ENCODE peak calls at places on chromosomes 2 and 18, in ten cellular contexts. T is DND-41, N is IMR-90, Q is neural progenitor cell, Z is SK-N-SH, W is kidney, J is body of pancreas, P is breast epithelium, K is Peyer's patch, R is left ventricle myocardium inferior. I is an unnamed sample.

GRCh38 chr18:8705280-8705940 is at the start of gene MTCL1:
- DNase-seq in J (no peak), T (no peak), R (peak), P (no peak), Q (peak), K (peak), Z (peak), N (no peak), W (peak), I (peak)

GRCh38 chr18:34809697-34810096 is 99.6 kb downstream of the DTNA start:
- DNase-seq in N (peak), W (no peak), P (no peak), K (peak), J (peak), R (peak), T (peak), Z (peak), Q (peak), I (no peak)

GRCh38 chr18:11840493-11840892 is 10.7 kb upstream of the CHMP1B start:
- DNase-seq in J (no peak), T (no peak), N (no peak), P (no peak), K (no peak), Q (peak), Z (no peak), R (no peak), W (no peak), I (no peak)

GRCh38 chr2:9968940-9969497 is 17.5 kb downstream of the GRHL1 start:
- DNase-seq in K (no peak), P (no peak), T (no peak), Z (no peak), W (no peak), N (no peak), R (no peak), J (no peak), Q (no peak), I (no peak)

GRCh38 chr18:52190630-52191029 is 149.4 kb upstream of the DCC start:
- DNase-seq in P (no peak), R (no peak), Q (peak), W (no peak), Z (no peak), T (no peak), K (no peak), J (no peak), N (no peak), I (no peak)

GRCh38 chr18:45765740-45766139 is 41.8 kb downstream of the SLC14A1 start:
- DNase-seq in P (no peak), J (no peak), R (no peak), Z (no peak), N (no peak), T (no peak), Q (no peak), K (no peak), W (no peak), I (no peak)

GRCh38 chr2:233822101-233822771 is 32.1 kb downstream of the HJURP start:
- DNase-seq in P (no peak), J (no peak), N (no peak), K (peak), Q (no peak), T (no peak), W (peak), R (no peak), Z (no peak), I (no peak)

GRCh38 chr2:227817940-227818568 is 4.4 kb downstream of the CCL20 start:
- DNase-seq in K (peak), N (peak), W (peak), P (peak), J (peak), R (peak), Q (peak), T (peak), Z (peak), I (peak)

GRCh38 chr2:105179469-105180372 is 61.8 kb upstream of the GPR45 start:
- DNase-seq in K (no peak), J (peak), W (peak), N (peak), P (no peak), Z (peak), T (no peak), R (no peak), Q (peak), I (peak)

GRCh38 chr18:379665-380356 is 112.0 kb upstream of the THOC1 start:
- DNase-seq in Q (no peak), W (no peak), Z (no peak), P (no peak), K (no peak), R (peak), T (no peak), N (peak), J (peak), I (no peak)

GRCh38 chr18:36338420-36338933 is 41.0 kb downstream of the FHOD3 start:
- DNase-seq in P (no peak), N (no peak), J (no peak), T (no peak), K (no peak), Z (peak), Q (no peak), W (no peak), R (peak), I (no peak)

GRCh38 chr2:7620255-7620654 is 703.0 kb downstream of the RNF144A start:
- DNase-seq in R (no peak), K (no peak), T (no peak), W (no peak), J (no peak), N (no peak), Q (peak), Z (no peak), P (no peak), I (no peak)

GRCh38 chr2:23791030-23791429 is 135.9 kb downstream of the ATAD2B start:
- DNase-seq in W (no peak), P (no peak), K (no peak), Z (no peak), J (no peak), N (peak), R (no peak), Q (no peak), T (no peak), I (no peak)

GRCh38 chr2:82993631-82994030 is 1465.4 kb downstream of the SUCLG1 start:
- DNase-seq in W (no peak), J (no peak), Z (no peak), Q (no peak), N (no peak), R (no peak), K (no peak), P (no peak), T (no peak), I (peak)

GRCh38 chr18:47113796-47114540 is 36.3 kb downstream of the HDHD2 start:
- DNase-seq in K (no peak), N (peak), Z (no peak), P (no peak), W (no peak), Q (peak), J (no peak), R (no peak), T (no peak), I (no peak)

GRCh38 chr2:242054881-242055801 is 185.6 kb downstream of the RTP5 start:
- DNase-seq in P (no peak), W (no peak), T (no peak), R (no peak), Z (no peak), Q (no peak), J (no peak), N (no peak), K (no peak), I (no peak)

DNA sequence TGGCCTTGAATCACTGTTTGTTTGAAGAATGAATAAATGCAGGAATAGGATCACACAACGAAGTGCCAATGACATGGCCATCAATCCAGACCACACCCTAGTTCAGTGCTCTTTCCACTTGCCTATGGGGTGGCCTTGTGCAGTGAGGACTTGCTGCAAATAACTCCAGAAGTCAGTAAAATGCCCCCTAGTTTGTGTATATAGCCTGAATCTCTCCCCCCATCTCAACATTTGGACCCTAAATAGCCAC is 299 bp downstream of the FABP1 start:
- DNase-seq in J (no peak), W (no peak), K (no peak), Q (no peak), N (no peak), T (no peak), P (no peak), R (no peak), Z (no peak), I (no peak)
- H3K27ac ChIP-seq in J (no peak), W (peak), K (peak), Q (no peak), N (no peak), T (no peak), P (no peak), R (no peak), Z (no peak), I (no peak)

DNA sequence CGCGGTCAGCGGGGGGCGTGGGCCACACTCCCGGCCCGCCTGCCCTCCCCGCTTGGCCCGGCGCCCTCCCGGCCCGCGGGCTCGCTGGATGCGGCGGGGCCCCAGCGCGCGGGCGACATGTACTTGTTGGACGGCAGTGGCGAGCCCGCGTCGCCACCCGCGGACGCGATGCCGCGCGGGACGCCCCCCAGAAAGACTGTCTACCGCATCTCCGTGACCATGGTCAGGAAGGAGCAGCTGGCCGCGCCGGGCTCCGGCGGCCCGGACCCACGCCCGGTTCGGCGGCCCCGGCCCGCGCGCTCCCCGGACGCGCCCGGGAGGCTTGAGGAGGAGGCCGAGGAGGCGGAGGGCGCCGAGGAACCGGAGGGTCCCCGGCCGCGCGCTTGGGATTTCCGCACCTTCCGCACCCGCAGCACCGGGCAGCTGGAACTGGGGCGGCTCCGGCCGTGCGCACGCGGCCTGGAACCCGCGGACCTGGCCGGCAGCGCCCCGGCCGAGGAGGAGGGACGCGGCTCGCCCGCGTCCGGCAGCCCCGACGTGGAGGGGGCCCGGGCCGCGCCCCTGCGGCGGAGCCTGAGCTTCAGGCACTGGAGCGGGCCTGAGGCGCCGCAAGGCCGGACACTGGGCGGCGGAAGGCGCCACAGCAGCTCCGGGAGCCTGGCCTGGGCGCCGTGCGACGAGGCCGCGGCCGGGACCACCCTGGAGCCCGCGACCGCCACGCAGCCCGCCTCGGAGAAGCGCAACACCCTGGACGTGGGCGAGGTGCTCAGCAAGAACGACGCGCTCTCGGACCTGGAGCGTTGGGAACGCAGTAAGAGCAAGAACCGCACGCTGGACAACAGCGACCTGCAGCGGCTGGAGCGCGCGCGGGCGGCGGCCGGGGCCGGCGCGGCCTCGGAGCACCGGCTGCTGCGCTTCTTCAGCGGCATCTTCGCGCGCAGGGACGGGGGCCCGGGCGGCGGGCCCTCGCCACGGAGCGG is 176.4 kb downstream of the AGAP1 start:
- DNase-seq in P (peak), K (peak), R (peak), J (peak), T (no peak), W (peak), Q (peak), N (peak), Z (peak), I (peak)
- TF ChIP-seq CTCF in P (no peak), K (no peak), R (peak), J (no peak), T (no peak), W (peak), Q (peak), N (peak), Z (peak), I (peak)

GRCh38 chr2:99663641-99664040 is 173.8 kb upstream of the REV1 start:
- DNase-seq in Z (no peak), K (no peak), W (no peak), P (no peak), N (no peak), J (no peak), T (no peak), R (no peak), Q (no peak), I (no peak)

GRCh38 chr2:99666256-99666655 is 176.4 kb upstream of the REV1 start:
- DNase-seq in Q (no peak), W (no peak), P (no peak), T (no peak), K (no peak), R (no peak), J (no peak), Z (no peak), N (no peak), I (no peak)

GRCh38 chr2:99659874-99660273 is 170.1 kb upstream of the REV1 start:
- DNase-seq in J (no peak), Z (no peak), R (no peak), Q (no peak), W (no peak), P (no peak), N (peak), T (no peak), K (no peak), I (no peak)

GRCh38 chr2:99660616-99661416 is 171.0 kb upstream of the REV1 start:
- DNase-seq in Z (no peak), Q (no peak), P (peak), R (no peak), W (no peak), N (no peak), K (no peak), J (no peak), T (no peak), I (no peak)

GRCh38 chr2:99662761-99663341 is 173.0 kb upstream of the REV1 start:
- DNase-seq in J (peak), N (peak), T (no peak), P (peak), Z (no peak), W (no peak), Q (no peak), R (no peak), K (no peak), I (no peak)
- H3K27ac ChIP-seq in J (peak), N (no peak), T (no peak), P (peak), Z (peak), W (no peak), Q (no peak), R (peak), K (no peak), I (no peak)

GRCh38 chr2:172284209-172284608 is 143.2 kb upstream of the ITGA6 start:
- DNase-seq in R (no peak), Q (no peak), Z (no peak), K (no peak), P (no peak), N (no peak), T (no peak), W (no peak), J (no peak), I (no peak)

GRCh38 chr2:172281648-172282576 is 145.5 kb upstream of the ITGA6 start:
- DNase-seq in N (peak), P (no peak), W (no peak), Z (no peak), J (no peak), Q (no peak), K (no peak), R (no peak), T (no peak), I (no peak)

GRCh38 chr2:172283476-172283875 is 143.9 kb upstream of the ITGA6 start:
- DNase-seq in Z (no peak), N (peak), K (no peak), T (no peak), W (no peak), P (no peak), R (no peak), J (no peak), Q (no peak), I (no peak)

GRCh38 chr2:172280820-172281454 is 146.4 kb upstream of the ITGA6 start:
- DNase-seq in J (peak), P (no peak), N (no peak), K (no peak), T (no peak), R (peak), Q (no peak), W (no peak), Z (no peak), I (no peak)

DNA sequence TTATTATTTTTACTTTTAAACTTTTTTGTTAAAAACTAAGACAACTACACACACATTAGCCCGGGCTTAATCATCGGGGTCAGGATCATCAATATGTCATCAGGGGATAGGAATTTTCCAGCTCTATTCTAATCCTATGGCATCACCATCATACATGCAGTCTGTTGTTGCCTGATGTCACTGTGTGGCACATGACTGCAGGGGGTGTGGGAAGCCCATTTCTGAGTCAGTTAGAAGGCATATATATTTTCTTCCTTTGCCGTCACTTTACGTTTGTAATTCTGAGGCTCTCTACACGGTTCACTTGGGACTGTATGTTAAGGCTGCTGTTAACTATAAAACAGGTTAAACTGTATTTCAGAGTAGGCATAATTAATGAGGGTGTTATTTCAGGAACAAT is 144.4 kb upstream of the ITGA6 start:
- DNase-seq in T (no peak), R (no peak), Q (no peak), N (peak), P (no peak), K (no peak), J (peak), W (no peak), Z (no peak), I (peak)
- TF ChIP-seq CTCF in T (no peak), R (no peak), Q (no peak), N (no peak), P (no peak), K (no peak), J (no peak), W (no peak), Z (no peak), I (no peak)

DNA sequence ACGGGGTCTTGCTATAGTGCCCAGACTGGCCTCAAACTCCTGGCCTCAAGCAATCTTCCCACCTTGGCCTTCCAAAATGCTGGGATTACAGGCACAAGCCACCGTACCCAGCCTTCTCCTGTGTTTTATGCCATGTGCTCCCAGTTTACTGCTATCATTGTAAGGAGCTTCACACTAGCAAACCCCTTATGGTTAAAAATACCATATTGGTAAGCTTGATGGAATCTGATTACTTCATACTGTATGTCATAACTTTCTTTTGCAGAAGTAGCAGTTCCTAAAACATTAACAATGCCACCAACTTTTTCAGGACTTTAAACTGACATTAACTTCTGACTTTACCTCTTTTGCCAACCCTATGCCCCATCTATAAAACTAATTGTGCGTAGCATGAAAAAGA is 36.2 kb downstream of the HAT1 start:
- DNase-seq in P (no peak), K (no peak), W (no peak), Z (no peak), Q (no peak), J (no peak), R (no peak), T (no peak), N (peak), I (peak)
- H3K27ac ChIP-seq in P (no peak), K (no peak), W (no peak), Z (no peak), Q (no peak), J (no peak), R (no peak), T (no peak), N (peak), I (no peak)

GRCh38 chr2:96241227-96241626 is 24.6 kb downstream of the TMEM127 start:
- DNase-seq in R (no peak), J (no peak), K (no peak), T (no peak), Z (no peak), N (no peak), P (no peak), Q (peak), W (peak), I (no peak)
- TF ChIP-seq CTCF in R (no peak), J (no peak), K (no peak), T (no peak), Z (no peak), N (no peak), P (no peak), Q (peak), W (no peak), I (no peak)

I was measured in RWPE1.